ENCODE peak calls at places on chromosomes 1 and 21, in five cellular contexts. Y is progenitor cell of endocrine pancreas, D is WTC11, H is Calu3, J is GM10248. E is an unnamed sample.

GRCh38 chr1:172727956-172728603 is 69.2 kb downstream of the FASLG start:
- DNase-seq in D (peak), J (peak), Y (no peak), H (peak), E (no peak)

GRCh38 chr21:38333290-38334272 is 76.8 kb downstream of the KCNJ15 start:
- DNase-seq in D (no peak), J (no peak), Y (no peak), H (no peak), E (no peak)

GRCh38 chr1:198907423-198907746 is 268.5 kb downstream of the PTPRC start:
- DNase-seq in H (no peak), Y (no peak), J (no peak), D (no peak), E (no peak)

GRCh38 chr1:111990878-111991760 is 1.7 kb upstream of the KCND3 start:
- DNase-seq in D (peak), H (peak), J (peak), Y (peak), E (no peak)

GRCh38 chr1:66244429-66244828 is 289.5 kb upstream of the SGIP1 start:
- DNase-seq in D (no peak), J (no peak), Y (no peak), H (no peak), E (no peak)

GRCh38 chr1:36796101-36796590 is 238.2 kb downstream of the GRIK3 start:
- DNase-seq in D (no peak), J (no peak), H (no peak), Y (no peak), E (no peak)

GRCh38 chr1:159988006-159988405 is 34.0 kb upstream of the SLAMF9 start:
- DNase-seq in H (no peak), Y (no peak), J (no peak), D (no peak), E (no peak)

GRCh38 chr21:41562101-41563000 is 54.4 kb upstream of the TMPRSS2 start:
- DNase-seq in J (no peak), D (no peak), H (peak), Y (no peak), E (no peak)

GRCh38 chr1:63563745-63564144 is 29.5 kb upstream of the PGM1 start:
- DNase-seq in J (no peak), H (no peak), Y (no peak), D (no peak), E (no peak)

GRCh38 chr21:35044128-35044527 is 5.0 kb downstream of the RUNX1 start:
- DNase-seq in D (no peak), H (no peak), J (no peak), Y (no peak), E (no peak)

GRCh38 chr1:75079535-75080290 is 54.5 kb upstream of the LHX8 start:
- DNase-seq in Y (no peak), H (no peak), J (no peak), D (no peak), E (no peak)

GRCh38 chr1:215970406-215970805 is 403.3 kb downstream of the KCTD3 start:
- DNase-seq in H (no peak), Y (no peak), D (no peak), J (no peak), E (no peak)

GRCh38 chr21:41425954-41426655 is at the start of gene MX1:
- DNase-seq in D (peak), J (peak), Y (no peak), H (peak), E (peak)

GRCh38 chr1:181189691-181190361 is 101.3 kb downstream of the IER5 start:
- DNase-seq in H (peak), Y (peak), J (peak), D (peak), E (peak)

GRCh38 chr1:20082772-20083171 is 12.8 kb downstream of the PLA2G5 start:
- DNase-seq in Y (no peak), H (no peak), J (no peak), D (no peak), E (no peak)

GRCh38 chr1:245051349-245052221 is 103.2 kb upstream of the KIF26B start:
- DNase-seq in H (peak), Y (no peak), D (peak), J (no peak), E (no peak)

GRCh38 chr1:111145963-111146768 is 6.1 kb downstream of the CEPT1 start:
- DNase-seq in Y (no peak), J (no peak), D (no peak), H (no peak), E (no peak)

GRCh38 chr1:29827801-29828525 is 591.6 kb downstream of the PTPRU start:
- DNase-seq in H (no peak), J (no peak), D (no peak), Y (no peak), E (no peak)

GRCh38 chr1:209600541-209600940 is 17.0 kb downstream of the CAMK1G start:
- DNase-seq in J (no peak), D (no peak), Y (no peak), H (no peak), E (no peak)

GRCh38 chr1:59411147-59411546 is 114.3 kb downstream of the FGGY start:
- DNase-seq in Y (no peak), H (no peak), D (no peak), J (no peak), E (no peak)

GRCh38 chr1:210754931-210755670 is 378.8 kb downstream of the KCNH1 start:
- DNase-seq in J (no peak), H (no peak), D (no peak), Y (no peak), E (no peak)

GRCh38 chr1:48329489-48329888 is 107.0 kb downstream of the SLC5A9 start:
- DNase-seq in D (no peak), Y (no peak), J (no peak), H (no peak), E (no peak)

GRCh38 chr21:17818158-17819113 is 720 bp downstream of the C21orf91 start:
- DNase-seq in D (peak), Y (peak), H (peak), J (no peak), E (no peak)

GRCh38 chr1:37420461-37420860 is 53.9 kb upstream of the ZC3H12A start:
- DNase-seq in D (no peak), H (no peak), Y (no peak), J (no peak), E (no peak)

GRCh38 chr1:22507582-22507981 is 55.7 kb upstream of the EPHA8 start:
- DNase-seq in J (no peak), Y (no peak), H (no peak), D (no peak), E (no peak)

GRCh38 chr1:160945079-160945478 is 9.5 kb downstream of the ITLN2 start:
- DNase-seq in Y (no peak), H (no peak), D (no peak), J (peak), E (no peak)

GRCh38 chr1:190176776-190177175 is 300.9 kb downstream of the BRINP3 start:
- DNase-seq in H (no peak), Y (no peak), D (no peak), J (no peak), E (no peak)

GRCh38 chr21:46667735-46668380 is 32.4 kb downstream of the PRMT2 start:
- DNase-seq in Y (no peak), J (peak), H (peak), D (peak), E (no peak)

GRCh38 chr21:43847301-43847700 is 17.7 kb upstream of the AGPAT3 start:
- DNase-seq in Y (no peak), D (no peak), J (no peak), H (no peak), E (no peak)

GRCh38 chr1:176177764-176178163 is 29.3 kb downstream of the COP1 start:
- DNase-seq in Y (no peak), D (no peak), H (no peak), J (peak), E (no peak)

GRCh38 chr1:51768971-51769601 is 109.4 kb downstream of the NRDC start:
- DNase-seq in Y (no peak), H (peak), D (no peak), J (peak), E (no peak)

GRCh38 chr1:58763214-58763613 is 20.6 kb downstream of the JUN start:
- DNase-seq in J (no peak), D (no peak), H (no peak), Y (no peak), E (no peak)

GRCh38 chr1:59188413-59189213 is 108.3 kb upstream of the FGGY start:
- DNase-seq in H (no peak), J (no peak), Y (no peak), D (no peak), E (no peak)

GRCh38 chr1:89516055-89516454 is 8.6 kb upstream of the LRRC8B start:
- DNase-seq in J (no peak), Y (no peak), D (no peak), H (peak), E (no peak)

GRCh38 chr1:37930246-37931142 is 16.4 kb downstream of the INPP5B start:
- DNase-seq in J (peak), D (no peak), H (peak), Y (no peak), E (no peak)

GRCh38 chr1:66982561-66983285 is 57.9 kb downstream of the MIER1 start:
- DNase-seq in H (no peak), J (no peak), D (no peak), Y (no peak), E (no peak)

GRCh38 chr1:150408800-150409199 is 44.9 kb downstream of the RPRD2 start:
- DNase-seq in H (no peak), D (no peak), Y (no peak), J (no peak), E (no peak)

GRCh38 chr1:27365372-27366112 is 1.2 kb downstream of the MAP3K6 start:
- DNase-seq in J (peak), D (peak), Y (peak), H (peak), E (peak)

GRCh38 chr1:1040004-1040991 is 20.4 kb downstream of the AGRN start:
- DNase-seq in J (peak), D (peak), Y (peak), H (no peak), E (peak)
- TF ChIP-seq CTCF in J (no peak), D (no peak), Y (peak), H (no peak), E (no peak)

GRCh38 chr1:157723157-157723556 is 22.6 kb upstream of the FCRL3 start:
- DNase-seq in J (no peak), H (no peak), Y (no peak), D (no peak), E (no peak)

GRCh38 chr1:157725214-157725577 is 24.6 kb upstream of the FCRL3 start:
- DNase-seq in H (no peak), J (no peak), Y (no peak), D (no peak), E (no peak)

GRCh38 chr1:157724537-157725213 is 24.1 kb upstream of the FCRL3 start:
- DNase-seq in J (no peak), Y (no peak), H (no peak), D (no peak), E (no peak)

GRCh38 chr1:157721985-157722384 is 21.4 kb upstream of the FCRL3 start:
- DNase-seq in H (no peak), J (no peak), Y (no peak), D (no peak), E (no peak)
- TF ChIP-seq CTCF in H (no peak), J (no peak), Y (no peak), D (no peak), E (no peak)

GRCh38 chr1:24980836-24981631 is 51.0 kb upstream of the RUNX3 start:
- DNase-seq in Y (no peak), J (no peak), D (no peak), H (no peak), E (no peak)

GRCh38 chr1:24975391-24975790 is 45.3 kb upstream of the RUNX3 start:
- DNase-seq in Y (no peak), D (no peak), J (no peak), H (no peak), E (no peak)

GRCh38 chr1:24981632-24982007 is 51.5 kb upstream of the RUNX3 start:
- DNase-seq in H (no peak), D (no peak), Y (no peak), J (no peak), E (no peak)

GRCh38 chr1:24983006-24983680 is 53.1 kb upstream of the RUNX3 start:
- DNase-seq in J (no peak), Y (no peak), D (no peak), H (no peak), E (no peak)

GRCh38 chr1:24978383-24979032 is 48.4 kb upstream of the RUNX3 start:
- DNase-seq in D (no peak), Y (no peak), J (no peak), H (no peak), E (no peak)
- TF ChIP-seq CTCF in D (no peak), Y (no peak), J (no peak), H (no peak), E (no peak)

DNA sequence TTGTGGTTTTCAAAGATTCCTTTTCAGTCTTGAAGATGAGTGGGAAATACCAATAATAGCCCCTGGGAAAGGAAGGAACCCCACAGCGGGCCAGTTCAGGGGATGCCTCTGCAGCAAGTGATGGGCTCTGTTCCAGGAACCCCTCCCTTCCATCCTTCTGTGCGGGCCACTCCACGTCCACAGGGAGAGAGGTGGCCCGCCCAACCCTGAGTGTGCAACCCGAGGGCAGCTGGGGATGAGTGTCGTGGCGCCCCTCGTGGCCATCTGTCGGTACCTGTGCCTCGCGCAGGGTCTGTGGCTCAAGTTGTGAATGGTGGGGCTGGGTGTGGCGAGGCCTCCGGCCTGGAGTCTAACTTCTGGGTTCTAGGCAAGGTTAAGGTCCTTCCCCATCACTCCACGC is 65.6 kb downstream of the TLR5 start:
- DNase-seq in D (peak), H (no peak), J (no peak), Y (no peak), E (no peak)
- TF ChIP-seq CTCF in D (no peak), H (no peak), J (no peak), Y (no peak), E (no peak)

GRCh38 chr1:91075233-91076135 is 53.6 kb upstream of the ZNF644 start:
- DNase-seq in Y (no peak), H (no peak), D (no peak), J (no peak), E (no peak)

GRCh38 chr1:91078859-91079258 is 57.0 kb upstream of the ZNF644 start:
- DNase-seq in J (no peak), H (no peak), Y (no peak), D (no peak), E (no peak)

GRCh38 chr1:91080650-91081049 is 58.8 kb upstream of the ZNF644 start:
- DNase-seq in Y (no peak), D (no peak), H (no peak), J (peak), E (no peak)

GRCh38 chr1:91073299-91073698 is 51.5 kb upstream of the ZNF644 start:
- DNase-seq in D (no peak), H (no peak), J (no peak), Y (no peak), E (no peak)

GRCh38 chr1:91076834-91077233 is 55.0 kb upstream of the ZNF644 start:
- DNase-seq in H (no peak), J (no peak), Y (no peak), D (no peak), E (no peak)
- TF ChIP-seq CTCF in H (no peak), J (no peak), Y (no peak), D (no peak), E (no peak)

GRCh38 chr21:29091032-29091431 is 17.6 kb upstream of the CCT8 start:
- DNase-seq in H (no peak), Y (no peak), J (no peak), D (no peak), E (no peak)

GRCh38 chr21:29095203-29095602 is 21.8 kb upstream of the CCT8 start:
- DNase-seq in J (no peak), H (no peak), D (no peak), Y (no peak), E (no peak)

GRCh38 chr21:29098156-29098555 is 24.7 kb upstream of the CCT8 start:
- DNase-seq in Y (no peak), J (no peak), H (no peak), D (no peak), E (no peak)

GRCh38 chr21:29096619-29097018 is 23.2 kb upstream of the CCT8 start:
- DNase-seq in H (no peak), Y (no peak), D (no peak), J (no peak), E (no peak)

GRCh38 chr21:29092102-29092959 is 18.9 kb upstream of the CCT8 start:
- DNase-seq in Y (no peak), H (no peak), J (no peak), D (no peak), E (no peak)
- TF ChIP-seq CTCF in Y (no peak), H (no peak), J (no peak), D (no peak), E (no peak)

GRCh38 chr1:228471762-228472398 is 15.3 kb upstream of the RNF187 start:
- DNase-seq in Y (no peak), D (no peak), J (peak), H (no peak), E (no peak)

GRCh38 chr1:228469413-228470162 is 17.6 kb upstream of the RNF187 start:
- DNase-seq in H (no peak), D (peak), J (no peak), Y (no peak), E (no peak)

GRCh38 chr1:228471154-228471761 is 15.9 kb upstream of the RNF187 start:
- DNase-seq in J (no peak), D (no peak), H (no peak), Y (no peak), E (no peak)

GRCh38 chr1:228474507-228474906 is 12.7 kb upstream of the RNF187 start:
- DNase-seq in Y (no peak), J (no peak), H (no peak), D (no peak), E (no peak)

DNA sequence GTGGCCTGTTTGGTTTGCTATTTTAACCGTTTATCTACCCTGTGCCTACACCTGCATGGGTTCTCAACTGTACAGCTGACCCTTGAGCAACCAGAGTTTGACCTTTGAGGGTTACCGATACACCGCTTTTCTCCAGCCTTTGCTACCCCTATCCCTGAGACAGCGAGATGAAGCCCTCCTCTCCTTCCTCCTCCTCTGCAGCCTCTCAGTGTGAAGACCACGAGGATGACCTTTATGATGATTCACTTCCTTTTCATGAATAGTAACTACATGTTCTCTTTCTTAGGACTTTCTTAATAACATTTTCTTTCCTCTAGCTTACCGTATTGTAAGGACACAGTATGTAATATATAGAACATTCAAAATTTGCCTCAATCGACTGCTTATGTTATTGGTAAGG is 14.5 kb upstream of the RNF187 start:
- DNase-seq in H (no peak), D (no peak), Y (no peak), J (no peak), E (no peak)
- TF ChIP-seq CTCF in H (no peak), D (no peak), Y (no peak), J (no peak), E (no peak)

GRCh38 chr1:234212764-234213406 is 160.4 kb upstream of the COA6 start:
- DNase-seq in H (peak), Y (no peak), J (peak), D (peak), E (no peak)
- TF ChIP-seq CTCF in H (no peak), Y (peak), J (peak), D (peak), E (no peak)

GRCh38 chr1:68162761-68163160 is 69.6 kb downstream of the WLS start:
- DNase-seq in Y (no peak), J (no peak), D (peak), H (no peak), E (no peak)
- TF ChIP-seq CTCF in Y (no peak), J (no peak), D (peak), H (no peak), E (no peak)